ENCODE peak calls at places on chromosomes 11 and 22, in six cellular contexts. One of them, this sample, is unnamed.

GRCh38 chr11:126918556-126918955 is 82.0 kb downstream of the KIRREL3 start:
- DNase-seq in A673: no peak
- DNase-seq in left ventricle myocardium inferior: no peak
- DNase-seq in adrenal gland: no peak
- DNase-seq in transverse colon: no peak
- DNase-seq in A549: no peak
- DNase-seq in this sample: no peak

GRCh38 chr11:77052531-77052930 is 14.2 kb upstream of the CAPN5 start:
- DNase-seq in A673: no peak
- DNase-seq in left ventricle myocardium inferior: no peak
- DNase-seq in adrenal gland: no peak
- DNase-seq in transverse colon: no peak
- DNase-seq in A549: no peak
- DNase-seq in this sample: no peak

GRCh38 chr22:40220316-40221054 is 42.8 kb downstream of the TNRC6B start:
- DNase-seq in A673: no peak
- DNase-seq in left ventricle myocardium inferior: no peak
- DNase-seq in adrenal gland: no peak
- DNase-seq in transverse colon: no peak
- DNase-seq in A549: no peak
- DNase-seq in this sample: no peak

GRCh38 chr11:3736816-3737215 is 60.5 kb downstream of the NUP98 start:
- DNase-seq in A673: no peak
- DNase-seq in left ventricle myocardium inferior: no peak
- DNase-seq in adrenal gland: no peak
- DNase-seq in transverse colon: no peak
- DNase-seq in A549: no peak
- DNase-seq in this sample: no peak

GRCh38 chr11:29317669-29318068 is 699.2 kb downstream of the KCNA4 start:
- DNase-seq in A673: no peak
- DNase-seq in left ventricle myocardium inferior: no peak
- DNase-seq in adrenal gland: no peak
- DNase-seq in transverse colon: no peak
- DNase-seq in A549: no peak
- DNase-seq in this sample: no peak

GRCh38 chr11:27524155-27524554 is 17.6 kb upstream of the LIN7C start:
- DNase-seq in A673: peak; percentile 42
- DNase-seq in left ventricle myocardium inferior: no peak
- DNase-seq in adrenal gland: no peak
- DNase-seq in transverse colon: no peak
- DNase-seq in A549: no peak
- DNase-seq in this sample: peak; percentile 9

GRCh38 chr11:119320593-119321524 is 3.9 kb upstream of the MCAM start:
- DNase-seq in A673: peak; percentile 55
- DNase-seq in left ventricle myocardium inferior: peak; percentile 74
- DNase-seq in adrenal gland: peak; percentile 44
- DNase-seq in transverse colon: peak; percentile 72
- DNase-seq in A549: no peak
- DNase-seq in this sample: no peak

GRCh38 chr11:67299471-67300191 is 3.7 kb upstream of the SSH3 start:
- DNase-seq in A673: no peak
- DNase-seq in left ventricle myocardium inferior: no peak
- DNase-seq in adrenal gland: no peak
- DNase-seq in transverse colon: no peak
- DNase-seq in A549: no peak
- DNase-seq in this sample: no peak

GRCh38 chr11:119728226-119728626 is 774 bp downstream of the NECTIN1 start:
- DNase-seq in A673: no peak
- DNase-seq in left ventricle myocardium inferior: no peak
- DNase-seq in adrenal gland: no peak
- DNase-seq in transverse colon: peak; percentile 25
- DNase-seq in A549: peak; percentile 37
- DNase-seq in this sample: no peak

GRCh38 chr11:1896468-1896867 is 4.8 kb upstream of the PRR33 start:
- DNase-seq in A673: no peak
- DNase-seq in left ventricle myocardium inferior: no peak
- DNase-seq in adrenal gland: no peak
- DNase-seq in transverse colon: no peak
- DNase-seq in A549: no peak
- DNase-seq in this sample: no peak

GRCh38 chr22:34877506-34877905 is 188.5 kb upstream of the ISX start:
- DNase-seq in A673: no peak
- DNase-seq in left ventricle myocardium inferior: no peak
- DNase-seq in adrenal gland: no peak
- DNase-seq in transverse colon: no peak
- DNase-seq in A549: no peak
- DNase-seq in this sample: no peak

DNA sequence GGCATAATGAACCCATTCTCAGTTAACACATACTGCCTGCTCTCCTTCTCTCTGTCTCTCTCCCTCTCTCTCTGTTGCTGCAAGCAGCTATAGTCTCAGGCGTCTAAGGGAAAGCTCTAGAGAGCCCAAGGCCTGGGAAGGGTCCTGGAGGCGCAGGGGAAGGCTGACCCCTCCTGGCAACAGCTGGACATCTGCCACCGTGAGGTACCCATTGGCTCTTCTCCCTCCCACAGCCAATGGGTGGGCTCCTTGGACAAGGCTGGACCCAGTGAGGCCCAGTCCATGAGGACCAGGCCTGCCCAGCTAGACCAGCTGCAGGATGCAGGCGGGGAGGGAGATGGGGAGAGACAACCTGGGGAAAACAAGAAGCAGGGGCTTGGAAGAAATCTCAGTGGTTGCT is 349.8 kb downstream of the BUD13 start:
- DNase-seq in A673: no peak
- DNase-seq in left ventricle myocardium inferior: no peak
- DNase-seq in adrenal gland: no peak
- DNase-seq in transverse colon: no peak
- DNase-seq in A549: no peak
- DNase-seq in this sample: no peak
- TF ChIP-seq CTCF in A673: no peak
- TF ChIP-seq CTCF in left ventricle myocardium inferior: no peak
- TF ChIP-seq CTCF in adrenal gland: no peak
- TF ChIP-seq CTCF in transverse colon: no peak
- TF ChIP-seq CTCF in A549: no peak
- TF ChIP-seq CTCF in this sample: no peak

GRCh38 chr11:31817621-31818493 is 6.7 kb upstream of the PAX6 start:
- DNase-seq in A673: peak; percentile 63
- DNase-seq in left ventricle myocardium inferior: no peak
- DNase-seq in adrenal gland: no peak
- DNase-seq in transverse colon: no peak
- DNase-seq in A549: no peak
- DNase-seq in this sample: no peak

GRCh38 chr11:31821235-31821764 is 10.2 kb upstream of the PAX6 start:
- DNase-seq in A673: no peak
- DNase-seq in left ventricle myocardium inferior: no peak
- DNase-seq in adrenal gland: no peak
- DNase-seq in transverse colon: no peak
- DNase-seq in A549: no peak
- DNase-seq in this sample: no peak

GRCh38 chr11:31818874-31819331 is 7.8 kb upstream of the PAX6 start:
- DNase-seq in A673: no peak
- DNase-seq in left ventricle myocardium inferior: no peak
- DNase-seq in adrenal gland: no peak
- DNase-seq in transverse colon: no peak
- DNase-seq in A549: no peak
- DNase-seq in this sample: no peak

GRCh38 chr11:31820438-31820818 is 9.3 kb upstream of the PAX6 start:
- DNase-seq in A673: no peak
- DNase-seq in left ventricle myocardium inferior: no peak
- DNase-seq in adrenal gland: no peak
- DNase-seq in transverse colon: no peak
- DNase-seq in A549: no peak
- DNase-seq in this sample: no peak

GRCh38 chr11:31819533-31820437 is 8.7 kb upstream of the PAX6 start:
- DNase-seq in A673: no peak
- DNase-seq in left ventricle myocardium inferior: no peak
- DNase-seq in adrenal gland: no peak
- DNase-seq in transverse colon: no peak
- DNase-seq in A549: no peak
- DNase-seq in this sample: no peak
- H3K4me3 ChIP-seq in A673: no peak overlapping the region
- H3K4me3 ChIP-seq in left ventricle myocardium inferior: no peak overlapping the region
- H3K4me3 ChIP-seq in adrenal gland: no peak overlapping the region
- H3K4me3 ChIP-seq in transverse colon: no peak overlapping the region
- H3K4me3 ChIP-seq in A549: no peak overlapping the region
- H3K4me3 ChIP-seq in this sample: no peak overlapping the region

GRCh38 chr11:73530109-73530508 is 67.8 kb downstream of the FAM168A start:
- DNase-seq in A673: no peak
- DNase-seq in left ventricle myocardium inferior: no peak
- DNase-seq in adrenal gland: no peak
- DNase-seq in transverse colon: no peak
- DNase-seq in A549: no peak
- DNase-seq in this sample: no peak
- TF ChIP-seq CTCF in A673: peak; percentile 30
- TF ChIP-seq CTCF in left ventricle myocardium inferior: peak; percentile 33
- TF ChIP-seq CTCF in adrenal gland: peak; percentile 22
- TF ChIP-seq CTCF in transverse colon: peak; percentile 29
- TF ChIP-seq CTCF in A549: peak; percentile 26
- TF ChIP-seq CTCF in this sample: peak; percentile 25

GRCh38 chr11:43589601-43590250 is 90.8 kb upstream of the HSD17B12 start:
- DNase-seq in A673: no peak
- DNase-seq in left ventricle myocardium inferior: no peak
- DNase-seq in adrenal gland: no peak
- DNase-seq in transverse colon: no peak
- DNase-seq in A549: no peak
- DNase-seq in this sample: no peak
- H3K4me3 ChIP-seq in A673: no peak overlapping the region
- H3K4me3 ChIP-seq in left ventricle myocardium inferior: no peak overlapping the region
- H3K4me3 ChIP-seq in adrenal gland: no peak overlapping the region
- H3K4me3 ChIP-seq in transverse colon: no peak overlapping the region
- H3K4me3 ChIP-seq in A549: no peak overlapping the region
- H3K4me3 ChIP-seq in this sample: no peak overlapping the region

GRCh38 chr11:79461144-79461543 is 20.3 kb upstream of the TENM4 start:
- DNase-seq in A673: peak; percentile 58
- DNase-seq in left ventricle myocardium inferior: no peak
- DNase-seq in adrenal gland: peak; percentile 49
- DNase-seq in transverse colon: no peak
- DNase-seq in A549: no peak
- DNase-seq in this sample: no peak
- TF ChIP-seq CTCF in A673: peak; percentile 75
- TF ChIP-seq CTCF in left ventricle myocardium inferior: peak; percentile 66
- TF ChIP-seq CTCF in adrenal gland: peak; percentile 54
- TF ChIP-seq CTCF in transverse colon: peak; percentile 22
- TF ChIP-seq CTCF in A549: peak; percentile 31
- TF ChIP-seq CTCF in this sample: peak; percentile 62

DNA sequence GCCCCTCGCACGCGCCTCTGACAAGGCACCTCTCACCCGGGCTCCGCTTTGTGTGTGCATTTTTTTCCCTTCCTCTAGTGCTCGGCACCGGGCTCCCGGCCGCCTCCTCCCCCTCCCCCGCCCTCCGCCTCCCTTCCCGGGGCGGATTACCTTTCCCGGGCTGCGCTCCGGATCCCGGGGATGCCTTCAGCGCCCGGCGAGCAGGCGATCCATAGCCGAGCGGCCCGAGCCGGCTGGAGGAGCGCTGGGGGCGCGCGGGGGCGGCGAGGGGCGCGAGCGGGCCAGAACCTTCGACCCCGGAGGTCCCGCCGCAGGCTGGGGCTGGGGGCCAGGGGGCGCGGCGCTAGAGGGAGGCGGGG is 282 bp downstream of the MPPED2 start:
- DNase-seq in A673: peak; percentile 58
- DNase-seq in left ventricle myocardium inferior: peak; percentile 37
- DNase-seq in adrenal gland: peak; percentile 39
- DNase-seq in transverse colon: peak; percentile 9
- DNase-seq in A549: no peak
- DNase-seq in this sample: no peak
- H3K4me3 ChIP-seq in A673: peak overlapping the region; percentile 50
- H3K4me3 ChIP-seq in left ventricle myocardium inferior: peak overlapping the region; percentile 96
- H3K4me3 ChIP-seq in adrenal gland: peak overlapping the region; percentile 63
- H3K4me3 ChIP-seq in transverse colon: peak overlapping the region; percentile 30
- H3K4me3 ChIP-seq in A549: peak overlapping the region; percentile 84
- H3K4me3 ChIP-seq in this sample: no peak overlapping the region

DNA sequence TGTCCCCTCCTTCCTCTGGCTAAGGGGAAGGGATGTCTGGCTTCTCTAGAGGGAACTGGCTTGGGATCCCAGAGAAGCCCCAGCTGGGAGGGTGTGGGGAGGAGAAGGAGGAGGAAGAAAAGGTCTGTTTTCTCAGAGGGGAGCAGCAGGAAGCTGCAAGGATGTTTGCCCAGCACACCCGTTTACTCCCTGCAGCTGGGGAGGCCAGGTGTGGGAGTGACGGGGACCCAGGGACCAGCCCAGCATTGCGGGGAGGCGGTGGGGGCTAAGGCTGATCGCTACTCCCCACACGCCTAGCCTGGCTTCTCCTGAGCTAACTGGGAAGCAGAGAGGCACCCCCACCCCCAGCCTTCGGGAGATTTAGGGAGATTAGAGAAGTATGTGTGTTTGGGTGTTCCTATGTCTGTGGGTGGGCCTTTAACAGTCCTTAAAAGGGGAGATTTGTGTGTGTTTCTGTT is 3.9 kb downstream of the CREB3L1 start:
- DNase-seq in A673: peak; percentile 47
- DNase-seq in left ventricle myocardium inferior: no peak
- DNase-seq in adrenal gland: no peak
- DNase-seq in transverse colon: peak; percentile 80
- DNase-seq in A549: no peak
- DNase-seq in this sample: no peak
- TF ChIP-seq CTCF in A673: no peak
- TF ChIP-seq CTCF in left ventricle myocardium inferior: no peak
- TF ChIP-seq CTCF in adrenal gland: no peak
- TF ChIP-seq CTCF in transverse colon: no peak
- TF ChIP-seq CTCF in A549: no peak
- TF ChIP-seq CTCF in this sample: no peak

GRCh38 chr11:88179966-88180629 is 4.9 kb upstream of the RAB38 start:
- DNase-seq in A673: no peak
- DNase-seq in left ventricle myocardium inferior: no peak
- DNase-seq in adrenal gland: no peak
- DNase-seq in transverse colon: no peak
- DNase-seq in A549: no peak
- DNase-seq in this sample: no peak
- H3K4me3 ChIP-seq in A673: no peak overlapping the region
- H3K4me3 ChIP-seq in left ventricle myocardium inferior: no peak overlapping the region
- H3K4me3 ChIP-seq in adrenal gland: no peak overlapping the region
- H3K4me3 ChIP-seq in transverse colon: no peak overlapping the region
- H3K4me3 ChIP-seq in A549: no peak overlapping the region
- H3K4me3 ChIP-seq in this sample: no peak overlapping the region

This sample was measured in BJ.